ENCODE peak calls at places on chromosome 1, in ten cellular contexts. Y is esophagus muscularis mucosa, E is ovary, F is SK-N-SH, K is A549, B is stomach, W is suprapubic skin, D is sigmoid colon, Q is HepG2, H is transverse colon. Z is an unnamed sample.
A peak's percentile ranks its signal among the peaks of the same experiment; 100 is the strongest.

GRCh38 chr1:77126309-77126708 is 92.9 kb downstream of the PIGK start:
- DNase-seq in Y (no peak), E (peak; percentile 37), F (peak; percentile 56), K (no peak), B (no peak), W (no peak), D (no peak), Q (peak; percentile 39), H (no peak), Z (peak; percentile 21)

GRCh38 chr1:53091841-53092645 is 30.0 kb downstream of the PODN start:
- DNase-seq in Y (no peak), E (no peak), F (no peak), K (no peak), B (peak; percentile 52), W (no peak), D (no peak), Q (no peak), H (no peak), Z (peak; percentile 48)

GRCh38 chr1:41773144-41773571 is 145.6 kb downstream of the HIVEP3 start:
- DNase-seq in Y (no peak), E (no peak), F (no peak), K (no peak), B (peak; percentile 83), W (no peak), D (no peak), Q (no peak), H (no peak), Z (no peak)

GRCh38 chr1:190124068-190124467 is 353.6 kb downstream of the BRINP3 start:
- DNase-seq in Y (no peak), E (no peak), F (no peak), K (no peak), B (no peak), W (no peak), D (no peak), Q (no peak), H (no peak), Z (no peak)

GRCh38 chr1:58893257-58893869 is 109.5 kb upstream of the JUN start:
- DNase-seq in Y (peak; percentile 17), E (peak; percentile 41), F (no peak), K (no peak), B (peak; percentile 91), W (no peak), D (no peak), Q (no peak), H (peak; percentile 78), Z (peak; percentile 57)

GRCh38 chr1:86504130-86504479 is 35.4 kb downstream of the CLCA1 start:
- DNase-seq in Y (no peak), E (no peak), F (no peak), K (no peak), B (no peak), W (no peak), D (no peak), Q (no peak), H (no peak), Z (peak; percentile 65)

GRCh38 chr1:55046871-55047270 is 7.5 kb downstream of the PCSK9 start:
- DNase-seq in Y (no peak), E (no peak), F (no peak), K (no peak), B (no peak), W (peak; percentile 58), D (no peak), Q (no peak), H (no peak), Z (no peak)

GRCh38 chr1:3031401-3032221 is 10.3 kb downstream of the ACTRT2 start:
- DNase-seq in Y (no peak), E (peak; percentile 14), F (no peak), K (no peak), B (no peak), W (peak; percentile 79), D (peak; percentile 59), Q (no peak), H (no peak), Z (peak; percentile 15)

GRCh38 chr1:43861985-43862735 is 71.4 kb upstream of the ARTN start:
- DNase-seq in Y (no peak), E (no peak), F (no peak), K (no peak), B (no peak), W (no peak), D (no peak), Q (no peak), H (no peak), Z (no peak)

GRCh38 chr1:246534114-246534513 is 27.0 kb upstream of the SMYD3 start:
- DNase-seq in Y (no peak), E (no peak), F (no peak), K (no peak), B (no peak), W (no peak), D (no peak), Q (no peak), H (no peak), Z (no peak)

GRCh38 chr1:70358921-70359564 is 4.5 kb upstream of the ANKRD13C start:
- DNase-seq in Y (peak; percentile 10), E (no peak), F (no peak), K (no peak), B (no peak), W (no peak), D (no peak), Q (no peak), H (no peak), Z (no peak)

GRCh38 chr1:186948542-186948941 is 119.8 kb downstream of the PLA2G4A start:
- DNase-seq in Y (no peak), E (no peak), F (no peak), K (no peak), B (no peak), W (no peak), D (no peak), Q (no peak), H (no peak), Z (no peak)

GRCh38 chr1:30325085-30325935 is 398.1 kb downstream of the MATN1 start:
- DNase-seq in Y (no peak), E (no peak), F (no peak), K (no peak), B (peak; percentile 17), W (peak; percentile 66), D (no peak), Q (no peak), H (no peak), Z (no peak)

GRCh38 chr1:26574690-26575349 is 45.3 kb downstream of the RPS6KA1 start:
- DNase-seq in Y (no peak), E (no peak), F (no peak), K (no peak), B (no peak), W (no peak), D (no peak), Q (no peak), H (no peak), Z (no peak)

GRCh38 chr1:185533596-185533995 is 200.6 kb upstream of the HMCN1 start:
- DNase-seq in Y (no peak), E (no peak), F (no peak), K (no peak), B (no peak), W (no peak), D (no peak), Q (no peak), H (no peak), Z (peak; percentile 26)

GRCh38 chr1:83512371-83513004 is 486.4 kb downstream of the TTLL7 start:
- DNase-seq in Y (no peak), E (no peak), F (no peak), K (no peak), B (no peak), W (no peak), D (no peak), Q (no peak), H (no peak), Z (no peak)

GRCh38 chr1:5750186-5751170 is 241.7 kb downstream of the NPHP4 start:
- DNase-seq in Y (no peak), E (no peak), F (no peak), K (no peak), B (no peak), W (no peak), D (peak; percentile 58), Q (no peak), H (no peak), Z (no peak)

GRCh38 chr1:200620273-200621131 is at the start of gene KIF14:
- DNase-seq in Y (peak; percentile 97), E (peak; percentile 89), F (peak; percentile 97), K (peak; percentile 97), B (peak; percentile 92), W (peak; percentile 96), D (peak; percentile 95), Q (peak; percentile 89), H (peak; percentile 95), Z (peak; percentile 96)

DNA sequence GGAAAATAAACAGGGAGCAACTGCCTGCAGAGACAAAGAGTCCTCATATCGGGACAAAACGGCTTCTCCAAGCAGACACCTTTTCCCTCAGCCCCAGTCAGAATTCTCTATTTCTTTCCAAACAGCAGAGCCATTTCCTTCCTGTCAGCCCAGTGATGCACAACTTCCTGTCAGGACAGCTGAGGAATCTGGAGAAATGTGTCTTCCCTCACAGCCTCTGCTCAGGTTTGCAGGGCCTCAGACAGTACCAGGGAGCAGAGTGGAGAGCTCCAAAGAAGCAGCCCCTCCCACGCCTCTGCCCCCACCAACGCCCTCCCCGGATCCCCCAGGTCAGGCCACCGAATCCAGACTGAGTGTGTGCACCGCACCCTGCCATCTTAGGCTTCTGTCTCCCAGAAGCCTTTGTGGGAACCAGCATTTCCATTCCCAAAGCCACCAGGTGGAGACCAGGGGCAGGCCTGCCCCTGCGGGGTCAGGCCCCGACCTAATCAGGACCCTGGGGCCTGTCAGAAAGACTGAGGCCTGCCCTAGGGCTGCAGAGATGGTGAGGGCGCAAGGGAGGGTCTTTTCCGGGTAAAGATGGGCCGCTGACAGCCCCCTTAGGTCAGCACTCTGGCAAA is 29.4 kb downstream of the KCNN3 start:
- DNase-seq in Y (no peak), E (no peak), F (no peak), K (no peak), B (no peak), W (no peak), D (no peak), Q (no peak), H (no peak), Z (no peak)
- TF ChIP-seq EP300 in Y (no peak), E (no peak), F (no peak), K (no peak), B (no peak), W (no peak), D (no peak), Q (no peak), H (no peak), Z (no peak)

GRCh38 chr1:84606977-84607376 is 32.7 kb upstream of the CTBS start:
- DNase-seq in Y (no peak), E (no peak), F (no peak), K (no peak), B (no peak), W (no peak), D (no peak), Q (no peak), H (no peak), Z (no peak)
- H3K9me3 ChIP-seq in Y (no peaks in the 10 kb centered on the region), E (no peaks in the 10 kb centered on the region), F (no peaks in the 10 kb centered on the region), K (peaks cover 12% of the 10 kb centered on the region), B (peaks cover 11% of the 10 kb centered on the region), W (no peaks in the 10 kb centered on the region), D (no peaks in the 10 kb centered on the region), Q (no peaks in the 10 kb centered on the region), H (peaks cover 14% of the 10 kb centered on the region), Z (peaks cover 12% of the 10 kb centered on the region)

GRCh38 chr1:215710340-215710971 is 143.4 kb downstream of the KCTD3 start:
- DNase-seq in Y (no peak), E (no peak), F (peak; percentile 38), K (peak; percentile 7), B (no peak), W (no peak), D (no peak), Q (peak; percentile 59), H (no peak), Z (no peak)
- TF ChIP-seq EP300 in Y (no peak), E (no peak), F (no peak), K (no peak), B (no peak), W (no peak), D (no peak), Q (no peak), H (no peak), Z (no peak)

GRCh38 chr1:39569034-39569433 is 7.6 kb downstream of the PABPC4 start:
- DNase-seq in Y (no peak), E (no peak), F (no peak), K (no peak), B (no peak), W (no peak), D (no peak), Q (no peak), H (no peak), Z (no peak)
- H3K9me3 ChIP-seq in Y (no peaks in the 10 kb centered on the region), E (no peaks in the 10 kb centered on the region), F (no peaks in the 10 kb centered on the region), K (no peaks in the 10 kb centered on the region), B (no peaks in the 10 kb centered on the region), W (no peaks in the 10 kb centered on the region), D (no peaks in the 10 kb centered on the region), Q (no peaks in the 10 kb centered on the region), H (no peaks in the 10 kb centered on the region), Z (no peaks in the 10 kb centered on the region)